ENCODE peak calls at places on chromosomes 6 and 20, in four cellular contexts. I is CD8-positive, alpha-beta memory T cell; N is iPS DF 6.9; A is mammary epithelial cell. W is an unnamed sample.

GRCh38 chr6:70657706-70658105 is 10.0 kb upstream of the SMAP1 start:
- DNase-seq in A (no peak), I (no peak), N (no peak), W (no peak)

GRCh38 chr6:170034294-170034693 is 256.6 kb downstream of the DLL1 start:
- DNase-seq in A (no peak), N (no peak), I (no peak), W (no peak)

GRCh38 chr6:144259988-144260387 is 25.1 kb upstream of the UTRN start:
- DNase-seq in N (no peak), I (no peak), A (no peak), W (no peak)

GRCh38 chr6:17093692-17094091 is 8.2 kb upstream of the STMND1 start:
- DNase-seq in I (no peak), N (no peak), A (no peak), W (no peak)

GRCh38 chr6:46989384-46989783 is 52.7 kb downstream of the ADGRF1 start:
- DNase-seq in A (no peak), N (no peak), I (no peak), W (no peak)

GRCh38 chr20:24955045-24955444 is 6.0 kb downstream of the CST7 start:
- DNase-seq in N (no peak), A (no peak), I (no peak), W (no peak)

GRCh38 chr6:144190051-144190450 is 39.7 kb downstream of the STX11 start:
- DNase-seq in A (no peak), I (no peak), N (no peak), W (no peak)

GRCh38 chr6:36128793-36129192 is 1.5 kb upstream of the MAPK13 start:
- DNase-seq in I (no peak), N (no peak), A (no peak), W (no peak)

GRCh38 chr6:129494099-129494498 is 215.9 kb downstream of the ARHGAP18 start:
- DNase-seq in I (no peak), N (no peak), A (no peak), W (no peak)

GRCh38 chr20:34390769-34391447 is 27.8 kb downstream of the ITCH start:
- DNase-seq in N (no peak), I (no peak), A (peak), W (peak)

GRCh38 chr20:48604936-48605335 is 222.9 kb downstream of the PREX1 start:
- DNase-seq in I (no peak), A (no peak), N (no peak), W (no peak)

GRCh38 chr6:153024401-153025017 is 22.0 kb upstream of the MTRF1L start:
- DNase-seq in I (no peak), N (peak), A (peak), W (no peak)

GRCh38 chr20:33411136-33411690 is 9.9 kb upstream of the CDK5RAP1 start:
- DNase-seq in N (no peak), A (no peak), I (no peak), W (no peak)

GRCh38 chr6:75748743-75749538 is at the start of gene MYO6:
- DNase-seq in A (peak), I (peak), N (no peak), W (no peak)

GRCh38 chr6:1485678-1486077 is 96.3 kb downstream of the FOXF2 start:
- DNase-seq in A (peak), N (no peak), I (no peak), W (peak)

GRCh38 chr6:137547601-137548000 is 53.4 kb upstream of the OLIG3 start:
- DNase-seq in A (no peak), I (no peak), N (no peak), W (no peak)

GRCh38 chr6:111256646-111257045 is 169.3 kb downstream of the SLC16A10 start:
- DNase-seq in A (no peak), I (no peak), N (no peak), W (no peak)

GRCh38 chr20:60000271-60001026 is 42.2 kb downstream of the CDH26 start:
- DNase-seq in I (no peak), A (no peak), N (no peak), W (no peak)

GRCh38 chr6:71510856-71511255 is 222.2 kb downstream of the OGFRL1 start:
- DNase-seq in I (no peak), N (no peak), A (no peak), W (no peak)

GRCh38 chr6:168273483-168274045 is 46.0 kb downstream of the DACT2 start:
- DNase-seq in N (no peak), I (no peak), A (no peak), W (no peak)

GRCh38 chr6:30304002-30304401 is 22.7 kb upstream of the TRIM39 start:
- DNase-seq in I (no peak), N (no peak), A (no peak), W (no peak)

GRCh38 chr20:48772183-48772976 is 55.4 kb downstream of the PREX1 start:
- DNase-seq in I (no peak), N (no peak), A (no peak), W (no peak)

GRCh38 chr6:43886067-43886461 is 116.1 kb downstream of the VEGFA start:
- DNase-seq in I (no peak), A (no peak), N (no peak), W (no peak)

GRCh38 chr20:63974402-63975200 is 4.8 kb downstream of the SAMD10 start:
- DNase-seq in I (no peak), A (no peak), N (no peak), W (no peak)

GRCh38 chr6:155181498-155181897 is 82.3 kb upstream of the CLDN20 start:
- DNase-seq in A (no peak), N (no peak), I (no peak), W (no peak)

GRCh38 chr6:130848945-130849344 is 21.7 kb downstream of the SMLR1 start:
- DNase-seq in N (no peak), A (no peak), I (no peak), W (no peak)

GRCh38 chr20:5061209-5061608 is 58.5 kb downstream of the PCNA start:
- DNase-seq in A (peak), N (no peak), I (no peak), W (no peak)

GRCh38 chr6:168377481-168377850 is 57.9 kb upstream of the DACT2 start:
- DNase-seq in I (no peak), N (no peak), A (no peak), W (no peak)

GRCh38 chr20:32637311-32637710 is 36.4 kb downstream of the C20orf203 start:
- DNase-seq in N (no peak), I (no peak), A (no peak), W (no peak)

GRCh38 chr6:133991096-133991593 is 38.1 kb downstream of the TBPL1 start:
- DNase-seq in N (no peak), I (no peak), A (peak), W (peak)

DNA sequence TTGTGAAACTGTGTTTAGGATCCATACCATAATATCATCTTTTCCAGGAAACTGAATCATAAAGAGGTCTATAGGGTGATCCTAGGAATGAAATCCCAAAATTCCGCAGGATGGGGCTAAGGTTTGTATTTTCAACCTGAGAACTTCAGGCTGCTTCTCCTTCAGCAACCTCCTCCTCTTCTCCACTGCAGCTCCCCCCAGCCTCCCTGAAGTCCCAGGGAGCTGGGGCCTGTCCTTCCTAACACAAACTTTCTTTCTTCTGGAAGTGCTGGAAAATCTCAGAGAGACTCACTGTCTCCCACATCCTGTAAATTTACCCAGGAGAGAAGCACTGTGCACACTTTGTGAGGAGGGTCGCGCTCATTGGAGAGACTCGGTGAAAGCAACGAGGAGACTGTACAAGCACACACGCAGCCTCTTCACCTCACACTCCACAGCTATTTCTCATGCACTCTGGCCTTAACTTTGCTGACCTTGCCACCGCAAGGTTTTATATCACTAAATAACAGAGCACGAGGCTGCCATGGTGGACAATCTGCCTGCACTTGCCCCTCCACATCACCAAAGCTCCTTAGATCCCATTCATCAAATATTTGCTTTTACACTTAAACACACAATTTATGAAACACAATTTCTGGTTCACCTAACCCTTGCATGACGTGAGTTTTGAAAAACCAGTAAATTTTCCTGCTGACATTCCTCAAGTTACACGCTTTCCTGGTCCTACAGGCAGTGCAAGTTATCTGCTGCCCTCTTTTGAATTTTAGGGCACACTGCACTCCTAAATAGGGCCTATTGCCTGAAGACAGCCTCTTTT is 14.3 kb downstream of the ID4 start:
- DNase-seq in A (peak), I (no peak), N (no peak), W (peak)
- H3K4me3 ChIP-seq in A (no peak), I (no peak), N (no peak), W (no peak)

DNA sequence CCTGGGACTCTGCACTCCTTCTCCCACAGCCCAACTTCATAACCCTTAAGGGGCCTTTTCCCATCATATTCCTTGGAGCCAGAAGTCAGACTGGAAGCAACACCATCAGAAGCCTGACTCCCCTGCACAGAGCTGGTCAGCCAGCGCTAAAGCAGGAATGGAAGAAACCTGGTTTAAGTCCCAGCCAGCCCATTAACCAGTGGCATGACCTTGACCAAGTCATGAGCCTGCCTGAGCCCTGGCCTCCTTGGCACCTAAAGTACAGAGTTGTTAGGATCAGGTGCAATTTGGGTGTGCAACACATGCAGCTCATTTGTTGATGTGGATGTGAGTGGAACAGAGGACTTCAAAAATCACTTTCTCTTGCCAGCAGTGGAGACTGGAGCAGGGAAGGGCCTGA is 20.8 kb downstream of the FOXP4 start:
- DNase-seq in A (no peak), I (no peak), N (no peak), W (no peak)
- H3K4me3 ChIP-seq in A (no peak), I (no peak), N (no peak), W (no peak)

GRCh38 chr6:142927904-142928303 is 17.1 kb downstream of the HIVEP2 start:
- DNase-seq in A (no peak), N (no peak), I (no peak), W (no peak)
- H3K4me3 ChIP-seq in A (no peak), N (no peak), I (peak), W (no peak)

GRCh38 chr20:2799271-2799670 is 1.2 kb downstream of the CPXM1 start:
- DNase-seq in I (no peak), A (no peak), N (no peak), W (no peak)
- H3K4me3 ChIP-seq in I (peak), A (no peak), N (peak), W (no peak)